ENCODE peak calls at places on chromosomes 7 and 10, in seven cellular contexts. One of them, this sample, is unnamed.

GRCh38 chr10:780536-781524 is 91.4 kb upstream of the DIP2C start:
- DNase-seq in endothelial cell: no peak
- DNase-seq in fibroblast of lung: no peak
- DNase-seq in fibroblast of the aortic adventitia: no peak
- DNase-seq in cardiac fibroblast: no peak
- DNase-seq in neural progenitor cell: no peak
- DNase-seq in WTC11: peak
- DNase-seq in this sample: no peak

GRCh38 chr10:126017961-126018560 is 121.7 kb downstream of the FANK1 start:
- DNase-seq in endothelial cell: no peak
- DNase-seq in fibroblast of lung: peak
- DNase-seq in fibroblast of the aortic adventitia: peak
- DNase-seq in cardiac fibroblast: peak
- DNase-seq in neural progenitor cell: no peak
- DNase-seq in WTC11: no peak
- DNase-seq in this sample: no peak

GRCh38 chr7:31336202-31337035 is 4.1 kb downstream of the NEUROD6 start:
- DNase-seq in endothelial cell: peak
- DNase-seq in fibroblast of lung: no peak
- DNase-seq in fibroblast of the aortic adventitia: no peak
- DNase-seq in cardiac fibroblast: no peak
- DNase-seq in neural progenitor cell: peak
- DNase-seq in WTC11: peak
- DNase-seq in this sample: no peak

GRCh38 chr10:43683451-43684197 is 34.9 kb upstream of the ZNF32 start:
- DNase-seq in endothelial cell: peak
- DNase-seq in fibroblast of lung: no peak
- DNase-seq in fibroblast of the aortic adventitia: peak
- DNase-seq in cardiac fibroblast: peak
- DNase-seq in neural progenitor cell: peak
- DNase-seq in WTC11: peak
- DNase-seq in this sample: peak

GRCh38 chr10:19935106-19935505 is 118.9 kb downstream of the PLXDC2 start:
- DNase-seq in endothelial cell: no peak
- DNase-seq in fibroblast of lung: no peak
- DNase-seq in fibroblast of the aortic adventitia: no peak
- DNase-seq in cardiac fibroblast: no peak
- DNase-seq in neural progenitor cell: no peak
- DNase-seq in WTC11: no peak
- DNase-seq in this sample: no peak

GRCh38 chr7:19663816-19664531 is 44.9 kb downstream of the POLR1F start:
- DNase-seq in endothelial cell: no peak
- DNase-seq in fibroblast of lung: no peak
- DNase-seq in fibroblast of the aortic adventitia: no peak
- DNase-seq in cardiac fibroblast: no peak
- DNase-seq in neural progenitor cell: no peak
- DNase-seq in WTC11: no peak
- DNase-seq in this sample: peak

GRCh38 chr7:95240910-95241309 is 83.4 kb downstream of the PON1 start:
- DNase-seq in endothelial cell: no peak
- DNase-seq in fibroblast of lung: no peak
- DNase-seq in fibroblast of the aortic adventitia: no peak
- DNase-seq in cardiac fibroblast: no peak
- DNase-seq in neural progenitor cell: no peak
- DNase-seq in WTC11: no peak
- DNase-seq in this sample: no peak

GRCh38 chr10:49230004-49230403 is 41.8 kb upstream of the TMEM273 start:
- DNase-seq in endothelial cell: no peak
- DNase-seq in fibroblast of lung: no peak
- DNase-seq in fibroblast of the aortic adventitia: no peak
- DNase-seq in cardiac fibroblast: no peak
- DNase-seq in neural progenitor cell: no peak
- DNase-seq in WTC11: no peak
- DNase-seq in this sample: no peak

GRCh38 chr7:94623820-94624219 is 32.1 kb downstream of the SGCE start:
- DNase-seq in endothelial cell: no peak
- DNase-seq in fibroblast of lung: no peak
- DNase-seq in fibroblast of the aortic adventitia: no peak
- DNase-seq in cardiac fibroblast: no peak
- DNase-seq in neural progenitor cell: no peak
- DNase-seq in WTC11: no peak
- DNase-seq in this sample: no peak

GRCh38 chr7:49643321-49643720 is 130.1 kb upstream of the VWC2 start:
- DNase-seq in endothelial cell: no peak
- DNase-seq in fibroblast of lung: no peak
- DNase-seq in fibroblast of the aortic adventitia: no peak
- DNase-seq in cardiac fibroblast: no peak
- DNase-seq in neural progenitor cell: peak
- DNase-seq in WTC11: no peak
- DNase-seq in this sample: no peak

GRCh38 chr10:72274213-72274729 is 547 bp downstream of the DDIT4 start:
- DNase-seq in endothelial cell: peak
- DNase-seq in fibroblast of lung: no peak
- DNase-seq in fibroblast of the aortic adventitia: no peak
- DNase-seq in cardiac fibroblast: no peak
- DNase-seq in neural progenitor cell: no peak
- DNase-seq in WTC11: no peak
- DNase-seq in this sample: no peak

GRCh38 chr10:111595173-111595572 is 518.3 kb downstream of the ADRA2A start:
- DNase-seq in endothelial cell: no peak
- DNase-seq in fibroblast of lung: no peak
- DNase-seq in fibroblast of the aortic adventitia: no peak
- DNase-seq in cardiac fibroblast: no peak
- DNase-seq in neural progenitor cell: no peak
- DNase-seq in WTC11: no peak
- DNase-seq in this sample: no peak

GRCh38 chr10:82392533-82392932 is 517.5 kb downstream of the NRG3 start:
- DNase-seq in endothelial cell: no peak
- DNase-seq in fibroblast of lung: no peak
- DNase-seq in fibroblast of the aortic adventitia: no peak
- DNase-seq in cardiac fibroblast: no peak
- DNase-seq in neural progenitor cell: no peak
- DNase-seq in WTC11: no peak
- DNase-seq in this sample: no peak

GRCh38 chr7:71752171-71752935 is 620.4 kb downstream of the GALNT17 start:
- DNase-seq in endothelial cell: peak
- DNase-seq in fibroblast of lung: peak
- DNase-seq in fibroblast of the aortic adventitia: no peak
- DNase-seq in cardiac fibroblast: peak
- DNase-seq in neural progenitor cell: peak
- DNase-seq in WTC11: peak
- DNase-seq in this sample: peak

GRCh38 chr7:73768661-73769480 is 1.2 kb downstream of the CLDN3 start:
- DNase-seq in endothelial cell: no peak
- DNase-seq in fibroblast of lung: no peak
- DNase-seq in fibroblast of the aortic adventitia: no peak
- DNase-seq in cardiac fibroblast: no peak
- DNase-seq in neural progenitor cell: no peak
- DNase-seq in WTC11: peak
- DNase-seq in this sample: no peak

GRCh38 chr7:101218236-101219130 is 518 bp downstream of the ZNHIT1 start:
- DNase-seq in endothelial cell: no peak
- DNase-seq in fibroblast of lung: no peak
- DNase-seq in fibroblast of the aortic adventitia: peak
- DNase-seq in cardiac fibroblast: peak
- DNase-seq in neural progenitor cell: peak
- DNase-seq in WTC11: no peak
- DNase-seq in this sample: no peak

GRCh38 chr7:77262311-77262710 is 62.7 kb upstream of the FGL2 start:
- DNase-seq in endothelial cell: no peak
- DNase-seq in fibroblast of lung: no peak
- DNase-seq in fibroblast of the aortic adventitia: no peak
- DNase-seq in cardiac fibroblast: no peak
- DNase-seq in neural progenitor cell: no peak
- DNase-seq in WTC11: no peak
- DNase-seq in this sample: no peak

GRCh38 chr10:26361946-26362345 is 76.2 kb upstream of the APBB1IP start:
- DNase-seq in endothelial cell: no peak
- DNase-seq in fibroblast of lung: no peak
- DNase-seq in fibroblast of the aortic adventitia: no peak
- DNase-seq in cardiac fibroblast: no peak
- DNase-seq in neural progenitor cell: no peak
- DNase-seq in WTC11: no peak
- DNase-seq in this sample: peak

GRCh38 chr10:17764142-17764541 is 12.1 kb downstream of the TMEM236 start:
- DNase-seq in endothelial cell: no peak
- DNase-seq in fibroblast of lung: no peak
- DNase-seq in fibroblast of the aortic adventitia: no peak
- DNase-seq in cardiac fibroblast: no peak
- DNase-seq in neural progenitor cell: no peak
- DNase-seq in WTC11: no peak
- DNase-seq in this sample: no peak

GRCh38 chr7:110003827-110004226 is 1087.1 kb upstream of the LRRN3 start:
- DNase-seq in endothelial cell: no peak
- DNase-seq in fibroblast of lung: no peak
- DNase-seq in fibroblast of the aortic adventitia: no peak
- DNase-seq in cardiac fibroblast: no peak
- DNase-seq in neural progenitor cell: no peak
- DNase-seq in WTC11: no peak
- DNase-seq in this sample: no peak

GRCh38 chr7:135716677-135717238 is 11.2 kb downstream of the SLC13A4 start:
- DNase-seq in endothelial cell: no peak
- DNase-seq in fibroblast of lung: peak
- DNase-seq in fibroblast of the aortic adventitia: peak
- DNase-seq in cardiac fibroblast: peak
- DNase-seq in neural progenitor cell: no peak
- DNase-seq in WTC11: no peak
- DNase-seq in this sample: no peak

GRCh38 chr10:114315566-114316420 is 76.7 kb downstream of the VWA2 start:
- DNase-seq in endothelial cell: no peak
- DNase-seq in fibroblast of lung: no peak
- DNase-seq in fibroblast of the aortic adventitia: no peak
- DNase-seq in cardiac fibroblast: no peak
- DNase-seq in neural progenitor cell: no peak
- DNase-seq in WTC11: no peak
- DNase-seq in this sample: no peak
- TF ChIP-seq CTCF in endothelial cell: no peak
- TF ChIP-seq CTCF in fibroblast of lung: no peak
- TF ChIP-seq CTCF in fibroblast of the aortic adventitia: no peak
- TF ChIP-seq CTCF in cardiac fibroblast: no peak
- TF ChIP-seq CTCF in neural progenitor cell: no peak
- TF ChIP-seq CTCF in WTC11: no peak
- TF ChIP-seq CTCF in this sample: no peak

GRCh38 chr7:46131916-46132795 is 211.1 kb upstream of the IGFBP3 start:
- DNase-seq in endothelial cell: no peak
- DNase-seq in fibroblast of lung: no peak
- DNase-seq in fibroblast of the aortic adventitia: no peak
- DNase-seq in cardiac fibroblast: no peak
- DNase-seq in neural progenitor cell: peak
- DNase-seq in WTC11: peak
- DNase-seq in this sample: no peak
- TF ChIP-seq CTCF in endothelial cell: no peak
- TF ChIP-seq CTCF in fibroblast of lung: peak
- TF ChIP-seq CTCF in fibroblast of the aortic adventitia: peak
- TF ChIP-seq CTCF in cardiac fibroblast: peak
- TF ChIP-seq CTCF in neural progenitor cell: peak
- TF ChIP-seq CTCF in WTC11: no peak
- TF ChIP-seq CTCF in this sample: no peak

DNA sequence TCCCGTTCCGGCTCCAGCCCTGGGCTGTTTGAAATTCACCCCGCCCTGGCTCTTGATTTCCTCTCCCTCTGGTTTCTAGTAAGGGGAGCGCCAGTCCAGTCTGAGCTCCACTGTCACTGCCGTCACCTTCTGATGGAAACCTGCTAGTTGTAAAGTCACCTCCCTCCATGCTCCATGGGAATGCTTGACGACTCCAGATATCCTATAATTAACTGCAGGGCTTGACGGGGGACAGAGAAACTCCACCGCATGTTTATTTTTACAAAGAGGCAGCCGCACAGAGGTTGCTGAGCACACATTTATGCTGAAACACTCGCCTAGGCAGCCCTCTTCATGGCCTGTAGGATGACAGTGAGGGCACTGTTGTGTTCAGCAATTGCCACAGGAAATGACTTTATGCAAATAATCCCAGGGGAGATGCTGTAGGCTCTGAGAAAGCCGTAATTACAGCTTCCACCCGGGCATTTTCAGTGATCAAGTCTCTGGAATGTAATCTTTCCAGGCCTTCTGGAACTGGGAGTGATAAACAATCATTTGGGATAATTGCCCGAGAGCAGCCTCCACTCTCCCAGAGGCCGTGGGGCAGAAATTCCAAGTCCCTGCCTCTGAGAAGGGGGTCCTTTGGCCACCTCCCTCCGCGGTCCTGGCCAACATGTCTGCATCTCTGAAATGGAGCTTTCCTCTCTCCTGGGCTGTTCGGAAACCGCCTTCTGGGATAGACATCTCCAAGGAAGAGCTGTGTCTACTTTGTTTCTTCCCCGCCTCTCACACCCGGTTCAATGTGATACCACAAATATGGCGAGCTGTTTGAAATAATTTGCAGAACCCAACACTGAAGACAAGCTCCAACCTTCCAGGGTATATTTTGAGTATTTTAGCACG is 300.5 kb downstream of the KLF6 start:
- DNase-seq in endothelial cell: no peak
- DNase-seq in fibroblast of lung: peak
- DNase-seq in fibroblast of the aortic adventitia: no peak
- DNase-seq in cardiac fibroblast: peak
- DNase-seq in neural progenitor cell: no peak
- DNase-seq in WTC11: no peak
- DNase-seq in this sample: peak
- TF ChIP-seq CTCF in endothelial cell: no peak
- TF ChIP-seq CTCF in fibroblast of lung: no peak
- TF ChIP-seq CTCF in fibroblast of the aortic adventitia: no peak
- TF ChIP-seq CTCF in cardiac fibroblast: no peak
- TF ChIP-seq CTCF in neural progenitor cell: no peak
- TF ChIP-seq CTCF in WTC11: no peak
- TF ChIP-seq CTCF in this sample: no peak

GRCh38 chr7:57308631-57309408 is 141.2 kb upstream of the ZNF716 start:
- DNase-seq in endothelial cell: no peak
- DNase-seq in fibroblast of lung: no peak
- DNase-seq in fibroblast of the aortic adventitia: no peak
- DNase-seq in cardiac fibroblast: no peak
- DNase-seq in neural progenitor cell: no peak
- DNase-seq in WTC11: peak
- DNase-seq in this sample: peak
- TF ChIP-seq CTCF in endothelial cell: no peak
- TF ChIP-seq CTCF in fibroblast of lung: no peak
- TF ChIP-seq CTCF in fibroblast of the aortic adventitia: no peak
- TF ChIP-seq CTCF in cardiac fibroblast: no peak
- TF ChIP-seq CTCF in neural progenitor cell: no peak
- TF ChIP-seq CTCF in WTC11: no peak
- TF ChIP-seq CTCF in this sample: peak